ENCODE peak calls at places on chromosome 2, in four cellular contexts. A is substantia nigra, W is T follicular helper cell, L is KBM-7. C is an unnamed sample.

GRCh38 chr2:33421820-33422219 is 54.6 kb upstream of the RASGRP3 start:
- DNase-seq in L (no peak), W (no peak), A (no peak), C (no peak)

GRCh38 chr2:72131916-72132841 is 15.5 kb downstream of the CYP26B1 start:
- DNase-seq in A (no peak), L (no peak), W (no peak), C (no peak)

GRCh38 chr2:73730810-73731209 is 6.3 kb downstream of the TPRKB start:
- DNase-seq in W (no peak), L (no peak), A (no peak), C (no peak)

GRCh38 chr2:239283288-239283945 is 117.4 kb downstream of the HDAC4 start:
- DNase-seq in L (no peak), A (no peak), W (no peak), C (no peak)

GRCh38 chr2:113283704-113284284 is 5.1 kb upstream of the PAX8 start:
- DNase-seq in L (no peak), W (no peak), A (peak), C (peak)

GRCh38 chr2:176479961-176480360 is 210.7 kb downstream of the MTX2 start:
- DNase-seq in L (no peak), A (no peak), W (no peak), C (no peak)

GRCh38 chr2:3454802-3455201 is 64.5 kb downstream of the ADI1 start:
- DNase-seq in W (no peak), L (no peak), A (no peak), C (no peak)

GRCh38 chr2:654896-655295 is 22.3 kb downstream of the TMEM18 start:
- DNase-seq in A (no peak), W (no peak), L (no peak), C (no peak)

GRCh38 chr2:20185176-20186022 is 39.5 kb downstream of the SDC1 start:
- DNase-seq in W (no peak), A (no peak), L (peak), C (peak)

GRCh38 chr2:208042041-208042440 is 16.7 kb upstream of the PLEKHM3 start:
- DNase-seq in L (no peak), W (no peak), A (no peak), C (no peak)

GRCh38 chr2:86704482-86704971 is 15.6 kb upstream of the RMND5A start:
- DNase-seq in A (no peak), W (no peak), L (no peak), C (peak)

GRCh38 chr2:193837368-193837767 is 1642.6 kb upstream of the TMEFF2 start:
- DNase-seq in A (no peak), L (no peak), W (no peak), C (no peak)

GRCh38 chr2:176134978-176135575 is 5.6 kb downstream of the HOXD8 start:
- DNase-seq in A (no peak), W (no peak), L (no peak), C (no peak)

C was measured in retinal pigment epithelial cell.